ENCODE peak calls at places on chromosomes 16 and 17, in four cellular contexts. V is iPS DF 6.9, W is SK-N-DZ, F is mesendoderm. P is an unnamed sample.

GRCh38 chr16:75570351-75571104 is 4.3 kb downstream of the GABARAPL2 start:
- DNase-seq in V (no peak), W (no peak), F (no peak), P (no peak)

GRCh38 chr17:61605692-61606091 is 14.7 kb upstream of the NACA2 start:
- DNase-seq in V (no peak), W (no peak), F (no peak), P (no peak)

GRCh38 chr16:11208916-11209665 is 46.9 kb downstream of the SOCS1 start:
- DNase-seq in V (no peak), W (no peak), F (no peak), P (no peak)

GRCh38 chr16:4090476-4090875 is 25.8 kb downstream of the ADCY9 start:
- DNase-seq in V (no peak), W (no peak), F (no peak), P (no peak)

GRCh38 chr17:57899822-57900221 is 50.0 kb upstream of the MRPS23 start:
- DNase-seq in V (no peak), W (no peak), F (no peak), P (no peak)

GRCh38 chr17:34242553-34242952 is 12.5 kb upstream of the CCL2 start:
- DNase-seq in V (no peak), W (no peak), F (no peak), P (no peak)

GRCh38 chr16:86934581-86935322 is 356.4 kb downstream of the FOXL1 start:
- DNase-seq in V (no peak), W (no peak), F (no peak), P (no peak)

GRCh38 chr17:14926526-14927122 is 338.5 kb downstream of the PMP22 start:
- DNase-seq in V (peak), W (peak), F (peak), P (no peak)

GRCh38 chr16:4093495-4094137 is 22.6 kb downstream of the ADCY9 start:
- DNase-seq in V (no peak), W (no peak), F (no peak), P (no peak)

GRCh38 chr16:19481291-19481690 is 40.6 kb downstream of the GDE1 start:
- DNase-seq in V (no peak), W (no peak), F (no peak), P (no peak)

GRCh38 chr17:173064-173911 is 8.2 kb downstream of the DOC2B start:
- DNase-seq in V (no peak), W (no peak), F (peak), P (no peak)

GRCh38 chr16:57609541-57610401 is 18.7 kb upstream of the ADGRG1 start:
- DNase-seq in V (no peak), W (no peak), F (no peak), P (no peak)

GRCh38 chr17:40209404-40210093 is 9.6 kb upstream of the WIPF2 start:
- DNase-seq in V (no peak), W (no peak), F (no peak), P (no peak)

P was measured in brain pericyte.